ENCODE peak calls at places on chromosome 9, in five cellular contexts. H, M, V, C and S are unnamed samples. For H3K79me2 and H3K4me1, the result is how much of the 10 kb centered on the place peaks cover.

GRCh38 chr9:36008774-36009300 is 27.9 kb upstream of the RECK start:
- DNase-seq in C (peak), V (peak), M (peak), H (peak), S (no peak)

GRCh38 chr9:134325096-134325812 is 1.0 kb upstream of the RXRA start:
- DNase-seq in M (peak), C (peak), H (no peak), V (peak), S (peak)

GRCh38 chr9:121568541-121569265 is 69.1 kb upstream of the GGTA1 start:
- DNase-seq in H (no peak), C (no peak), V (no peak), M (peak), S (peak)

GRCh38 chr9:16434522-16434921 is 435.9 kb downstream of the BNC2 start:
- DNase-seq in H (no peak), V (no peak), C (no peak), M (peak), S (peak)

GRCh38 chr9:133046196-133046899 is 15.4 kb upstream of the CEL start:
- DNase-seq in V (no peak), M (no peak), C (no peak), H (no peak), S (no peak)

GRCh38 chr9:15622596-15622995 is 69.8 kb downstream of the CCDC171 start:
- DNase-seq in M (peak), H (peak), V (no peak), C (no peak), S (peak)

GRCh38 chr9:74281674-74282073 is 215.5 kb upstream of the RORB start:
- DNase-seq in C (peak), M (no peak), H (peak), V (peak), S (no peak)

GRCh38 chr9:93483497-93483896 is 30.1 kb upstream of the FAM120AOS start:
- DNase-seq in C (no peak), H (no peak), M (no peak), V (no peak), S (no peak)

GRCh38 chr9:128552744-128553221 is 396 bp downstream of the SPTAN1 start:
- DNase-seq in H (peak), V (peak), M (peak), C (peak), S (no peak)

GRCh38 chr9:107991581-107991980 is 502.0 kb upstream of the KLF4 start:
- DNase-seq in H (no peak), C (no peak), V (no peak), M (peak), S (no peak)

GRCh38 chr9:105132576-105132975 is 111.9 kb upstream of the SLC44A1 start:
- DNase-seq in H (no peak), M (peak), V (no peak), C (no peak), S (peak)

GRCh38 chr9:115328228-115328627 is 210.3 kb upstream of the TNC start:
- DNase-seq in M (peak), V (no peak), H (no peak), C (no peak), S (peak)

GRCh38 chr9:32566770-32567169 is 6.2 kb downstream of the NDUFB6 start:
- DNase-seq in V (no peak), M (no peak), H (no peak), C (no peak), S (no peak)

GRCh38 chr9:111298111-111298510 is 31.9 kb downstream of the OR2K2 start:
- DNase-seq in C (no peak), V (no peak), H (no peak), M (no peak), S (no peak)

GRCh38 chr9:33942471-33943083 is 106.1 kb downstream of the UBAP2 start:
- DNase-seq in C (no peak), V (no peak), M (peak), H (no peak), S (peak)

GRCh38 chr9:106403081-106403480 is 459.9 kb upstream of the ZNF462 start:
- DNase-seq in H (no peak), C (peak), V (no peak), M (peak), S (peak)

GRCh38 chr9:462611-463010 is 247.9 kb downstream of the DOCK8 start:
- DNase-seq in V (no peak), M (no peak), C (no peak), H (no peak), S (no peak)

GRCh38 chr9:81312346-81312745 is 377.0 kb downstream of the TLE1 start:
- DNase-seq in M (no peak), V (no peak), C (no peak), H (no peak), S (no peak)

GRCh38 chr9:17556935-17557334 is 21.9 kb upstream of the SH3GL2 start:
- DNase-seq in H (no peak), V (no peak), C (peak), M (no peak), S (no peak)

GRCh38 chr9:135154050-135154570 is 66.6 kb downstream of the OLFM1 start:
- DNase-seq in V (no peak), H (no peak), C (no peak), M (no peak), S (no peak)

DNA sequence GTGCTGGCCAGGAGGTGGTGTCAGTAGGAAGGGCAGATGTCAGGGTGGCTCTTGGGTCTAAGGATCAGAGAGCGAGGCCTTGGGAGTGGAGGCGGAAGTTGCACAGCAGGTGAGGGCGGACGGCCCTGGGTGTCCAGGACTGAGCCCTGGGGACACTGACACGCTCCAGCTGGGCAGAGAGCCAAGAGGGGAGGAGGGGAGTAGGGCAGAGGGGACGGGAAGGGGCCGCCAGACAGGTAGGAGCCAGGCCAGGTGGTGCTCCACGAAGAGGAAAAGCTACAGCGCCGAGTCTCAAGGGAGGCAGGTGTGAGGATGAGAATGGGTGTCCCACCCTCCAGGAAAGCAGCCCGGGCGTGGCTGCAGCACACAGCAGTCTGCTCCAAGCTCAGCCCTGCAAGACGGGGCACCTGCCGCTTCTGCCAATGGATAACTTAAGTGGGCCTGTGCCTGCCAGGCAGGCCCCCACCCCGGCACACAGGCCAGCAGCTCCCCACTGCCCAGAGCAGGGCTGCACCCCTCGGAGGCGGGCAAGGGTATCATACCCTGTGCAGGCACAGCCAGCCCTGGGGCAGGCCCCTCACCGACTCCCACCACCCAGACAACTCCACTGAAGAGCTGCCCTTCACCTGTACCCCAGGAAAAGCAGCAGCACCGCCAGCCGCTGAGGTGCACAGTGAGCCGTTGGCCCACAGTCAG is 4.9 kb downstream of the TPRN start:
- DNase-seq in C (no peak), H (no peak), V (no peak), M (no peak), S (no peak)
- H3K79me2 ChIP-seq in C (under half), H (under half), V (under half), M (half or more), S (half or more)

GRCh38 chr9:89522979-89523305 is 25.0 kb upstream of the SEMA4D start:
- DNase-seq in M (no peak), C (no peak), H (no peak), V (no peak), S (no peak)

GRCh38 chr9:89515416-89515815 is 17.5 kb upstream of the SEMA4D start:
- DNase-seq in C (no peak), M (no peak), V (no peak), H (no peak), S (no peak)

GRCh38 chr9:89519393-89519805 is 21.5 kb upstream of the SEMA4D start:
- DNase-seq in C (no peak), M (peak), H (no peak), V (no peak), S (peak)

GRCh38 chr9:89522261-89522978 is 24.5 kb upstream of the SEMA4D start:
- DNase-seq in M (no peak), H (peak), V (no peak), C (no peak), S (no peak)

DNA sequence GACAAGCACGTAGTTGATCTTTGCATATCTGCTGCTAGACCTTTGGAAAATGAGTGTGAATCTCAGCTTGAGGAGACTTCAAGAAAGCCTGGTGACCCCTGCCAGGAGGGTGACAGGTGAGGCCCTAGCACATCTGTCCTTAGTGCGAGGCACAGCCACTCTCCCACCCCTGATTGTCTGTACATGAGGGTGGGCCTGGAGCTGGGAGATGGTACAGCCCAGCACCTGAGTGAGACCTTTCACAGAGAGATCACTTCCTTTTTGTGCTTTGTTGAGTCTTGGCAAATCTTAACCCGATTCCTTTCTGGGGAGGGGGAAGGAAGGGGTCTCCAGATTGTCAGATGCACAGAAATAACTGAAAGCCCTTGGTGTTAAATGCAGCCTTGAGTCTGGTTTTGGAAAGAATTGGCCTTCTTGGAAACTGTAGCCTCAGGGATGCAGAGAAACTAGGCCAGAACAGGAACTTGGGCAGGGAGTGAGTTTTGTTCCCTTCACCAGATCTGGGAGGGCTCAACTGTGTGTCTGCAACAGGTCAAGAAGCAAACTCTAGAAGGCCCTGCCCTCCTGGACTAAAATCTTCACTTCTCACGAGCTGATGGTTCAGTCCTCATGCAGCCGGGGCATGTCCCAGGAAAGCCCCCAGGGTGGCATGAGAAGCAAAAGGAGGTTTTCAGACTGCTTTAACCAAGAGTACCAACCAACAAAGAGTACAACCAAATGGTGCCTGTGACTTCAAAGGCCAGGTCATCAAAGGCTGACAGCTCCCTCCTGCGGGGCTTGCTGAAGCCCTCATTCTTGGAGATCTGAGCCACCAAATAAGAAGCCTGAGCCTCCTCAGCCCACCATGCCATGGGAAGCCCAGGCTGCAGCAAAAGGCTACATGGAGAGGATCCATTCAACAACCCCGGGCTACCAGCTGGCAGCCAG is 20.8 kb upstream of the SEMA4D start:
- DNase-seq in C (no peak), H (peak), M (no peak), V (no peak), S (no peak)
- H3K4me1 ChIP-seq in C (under half), H (half or more), M (under half), V (under half), S (under half)

DNA sequence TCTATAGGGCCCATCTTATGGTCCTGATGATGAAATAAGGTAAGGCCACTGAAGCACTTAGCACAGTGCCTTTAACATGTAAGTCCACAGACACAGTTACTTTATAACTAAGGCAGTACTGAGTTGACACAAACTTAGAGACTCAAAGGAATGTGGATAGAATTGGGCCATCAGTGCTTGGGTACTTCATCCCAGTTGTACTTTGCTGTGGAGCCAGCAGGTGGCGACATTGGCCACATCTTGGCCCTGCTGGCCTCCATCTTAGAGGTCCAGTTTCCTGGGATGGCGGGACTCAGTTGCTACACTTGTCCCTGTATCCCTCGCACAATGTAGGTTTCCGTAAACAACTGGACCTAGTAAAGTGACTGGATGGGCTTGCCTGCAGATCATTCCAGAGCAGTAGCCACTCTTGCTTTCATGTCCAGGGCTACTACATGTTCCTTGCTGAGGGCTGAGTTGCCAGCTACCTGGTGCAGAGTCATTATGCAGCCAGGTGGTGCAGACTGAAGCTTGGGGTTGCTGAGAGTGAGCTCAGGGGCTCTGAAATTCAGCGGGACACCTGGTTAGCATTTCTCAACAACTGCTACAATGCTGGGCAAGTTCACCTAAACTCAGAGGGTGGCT is 10.6 kb downstream of the MTAP start:
- DNase-seq in H (peak), C (peak), V (no peak), M (peak), S (peak)
- H3K79me2 ChIP-seq in H (half or more), C (under half), V (under half), M (half or more), S (half or more)

GRCh38 chr9:136581614-136582447 is 36.0 kb upstream of the NOTCH1 start:
- DNase-seq in C (no peak), M (no peak), H (no peak), V (no peak), S (no peak)
- H3K4me1 ChIP-seq in C (under half), M (under half), H (under half), V (half or more), S (under half)

GRCh38 chr9:4147476-4148214 is 152.2 kb downstream of the GLIS3 start:
- DNase-seq in C (peak), V (no peak), H (no peak), M (no peak), S (no peak)

GRCh38 chr9:4146293-4146692 is 153.6 kb downstream of the GLIS3 start:
- DNase-seq in M (no peak), H (no peak), C (no peak), V (no peak), S (no peak)

GRCh38 chr9:4145482-4145881 is 154.4 kb downstream of the GLIS3 start:
- DNase-seq in H (no peak), V (no peak), C (peak), M (no peak), S (no peak)

GRCh38 chr9:4143951-4144717 is 155.7 kb downstream of the GLIS3 start:
- DNase-seq in M (peak), H (no peak), C (peak), V (no peak), S (peak)

GRCh38 chr9:4144869-4145268 is 155.0 kb downstream of the GLIS3 start:
- DNase-seq in H (no peak), C (no peak), V (no peak), M (peak), S (no peak)
- H3K79me2 ChIP-seq in H (under half), C (half or more), V (under half), M (half or more), S (half or more)